ENCODE peak calls at places on chromosome X, in seven cellular contexts. One of them, this sample, is unnamed.

GRCh38 chrX:69243276-69243675 is 78.0 kb upstream of the PJA1 start:
- DNase-seq in thyroid gland: no peak
- DNase-seq in brain microvascular endothelial cell: no peak
- DNase-seq in lower lobe of right lung: no peak
- DNase-seq in CD8-positive, alpha-beta memory T cell: no peak
- DNase-seq in pancreas: no peak
- DNase-seq in right cardiac atrium: no peak
- DNase-seq in this sample: no peak

GRCh38 chrX:96387801-96388200 is 296.8 kb upstream of the DIAPH2 start:
- DNase-seq in thyroid gland: no peak
- DNase-seq in brain microvascular endothelial cell: no peak
- DNase-seq in lower lobe of right lung: no peak
- DNase-seq in CD8-positive, alpha-beta memory T cell: no peak
- DNase-seq in pancreas: no peak
- DNase-seq in right cardiac atrium: no peak
- DNase-seq in this sample: no peak

GRCh38 chrX:101385795-101386541 is at the start of gene BTK:
- DNase-seq in thyroid gland: no peak
- DNase-seq in brain microvascular endothelial cell: no peak
- DNase-seq in lower lobe of right lung: peak; percentile 51
- DNase-seq in CD8-positive, alpha-beta memory T cell: no peak
- DNase-seq in pancreas: no peak
- DNase-seq in right cardiac atrium: peak; percentile 46
- DNase-seq in this sample: no peak

GRCh38 chrX:103367502-103367901 is 8.8 kb upstream of the BEX3 start:
- DNase-seq in thyroid gland: no peak
- DNase-seq in brain microvascular endothelial cell: no peak
- DNase-seq in lower lobe of right lung: no peak
- DNase-seq in CD8-positive, alpha-beta memory T cell: no peak
- DNase-seq in pancreas: no peak
- DNase-seq in right cardiac atrium: no peak
- DNase-seq in this sample: no peak

GRCh38 chrX:11352296-11352741 is 59.1 kb downstream of the AMELX start:
- DNase-seq in thyroid gland: no peak
- DNase-seq in brain microvascular endothelial cell: no peak
- DNase-seq in lower lobe of right lung: no peak
- DNase-seq in CD8-positive, alpha-beta memory T cell: no peak
- DNase-seq in pancreas: no peak
- DNase-seq in right cardiac atrium: no peak
- DNase-seq in this sample: no peak

GRCh38 chrX:9611436-9612145 is 146.7 kb downstream of the TBL1X start:
- DNase-seq in thyroid gland: no peak
- DNase-seq in brain microvascular endothelial cell: no peak
- DNase-seq in lower lobe of right lung: no peak
- DNase-seq in CD8-positive, alpha-beta memory T cell: no peak
- DNase-seq in pancreas: no peak
- DNase-seq in right cardiac atrium: no peak
- DNase-seq in this sample: no peak

GRCh38 chrX:47854474-47854873 is 17.8 kb downstream of the ZNF81 start:
- DNase-seq in thyroid gland: peak; percentile 36
- DNase-seq in brain microvascular endothelial cell: peak; percentile 24
- DNase-seq in lower lobe of right lung: peak; percentile 29
- DNase-seq in CD8-positive, alpha-beta memory T cell: peak; percentile 16
- DNase-seq in pancreas: peak; percentile 27
- DNase-seq in right cardiac atrium: peak; percentile 45
- DNase-seq in this sample: no peak

GRCh38 chrX:20300822-20301221 is 34.1 kb upstream of the RPS6KA3 start:
- DNase-seq in thyroid gland: no peak
- DNase-seq in brain microvascular endothelial cell: no peak
- DNase-seq in lower lobe of right lung: no peak
- DNase-seq in CD8-positive, alpha-beta memory T cell: no peak
- DNase-seq in pancreas: no peak
- DNase-seq in right cardiac atrium: no peak
- DNase-seq in this sample: no peak

GRCh38 chrX:72201836-72202536 is 20.4 kb downstream of the PIN4 start:
- DNase-seq in thyroid gland: no peak
- DNase-seq in brain microvascular endothelial cell: peak; percentile 75
- DNase-seq in lower lobe of right lung: no peak
- DNase-seq in CD8-positive, alpha-beta memory T cell: no peak
- DNase-seq in pancreas: no peak
- DNase-seq in right cardiac atrium: no peak
- DNase-seq in this sample: no peak

GRCh38 chrX:74343970-74344622 is 40.1 kb downstream of the ZCCHC13 start:
- DNase-seq in thyroid gland: peak; percentile 57
- DNase-seq in brain microvascular endothelial cell: peak; percentile 96
- DNase-seq in lower lobe of right lung: no peak
- DNase-seq in CD8-positive, alpha-beta memory T cell: peak; percentile 42
- DNase-seq in pancreas: peak; percentile 65
- DNase-seq in right cardiac atrium: no peak
- DNase-seq in this sample: peak; percentile 79

GRCh38 chrX:134547047-134547679 is 87.2 kb downstream of the HPRT1 start:
- DNase-seq in thyroid gland: no peak
- DNase-seq in brain microvascular endothelial cell: no peak
- DNase-seq in lower lobe of right lung: no peak
- DNase-seq in CD8-positive, alpha-beta memory T cell: no peak
- DNase-seq in pancreas: no peak
- DNase-seq in right cardiac atrium: no peak
- DNase-seq in this sample: no peak

GRCh38 chrX:47991263-47992092 is 12.3 kb downstream of the ZNF182 start:
- DNase-seq in thyroid gland: no peak
- DNase-seq in brain microvascular endothelial cell: peak; percentile 25
- DNase-seq in lower lobe of right lung: no peak
- DNase-seq in CD8-positive, alpha-beta memory T cell: peak; percentile 3
- DNase-seq in pancreas: no peak
- DNase-seq in right cardiac atrium: no peak
- DNase-seq in this sample: no peak

GRCh38 chrX:9676311-9676710 is 89.3 kb downstream of the GPR143 start:
- DNase-seq in thyroid gland: no peak
- DNase-seq in brain microvascular endothelial cell: no peak
- DNase-seq in lower lobe of right lung: no peak
- DNase-seq in CD8-positive, alpha-beta memory T cell: no peak
- DNase-seq in pancreas: no peak
- DNase-seq in right cardiac atrium: no peak
- DNase-seq in this sample: no peak

GRCh38 chrX:13153796-13154195 is 109.4 kb upstream of the FAM9C start:
- DNase-seq in thyroid gland: no peak
- DNase-seq in brain microvascular endothelial cell: peak; percentile 18
- DNase-seq in lower lobe of right lung: no peak
- DNase-seq in CD8-positive, alpha-beta memory T cell: no peak
- DNase-seq in pancreas: no peak
- DNase-seq in right cardiac atrium: peak; percentile 30
- DNase-seq in this sample: no peak

GRCh38 chrX:7828594-7828993 is 14.4 kb upstream of the VCX start:
- DNase-seq in thyroid gland: no peak
- DNase-seq in brain microvascular endothelial cell: no peak
- DNase-seq in lower lobe of right lung: no peak
- DNase-seq in CD8-positive, alpha-beta memory T cell: no peak
- DNase-seq in pancreas: no peak
- DNase-seq in right cardiac atrium: no peak
- DNase-seq in this sample: no peak

GRCh38 chrX:13569479-13570244 is at the start of gene EGFL6:
- DNase-seq in thyroid gland: no peak
- DNase-seq in brain microvascular endothelial cell: no peak
- DNase-seq in lower lobe of right lung: no peak
- DNase-seq in CD8-positive, alpha-beta memory T cell: no peak
- DNase-seq in pancreas: no peak
- DNase-seq in right cardiac atrium: peak; percentile 24
- DNase-seq in this sample: no peak

GRCh38 chrX:12814434-12814833 is 23.2 kb downstream of the PRPS2 start:
- DNase-seq in thyroid gland: peak; percentile 33
- DNase-seq in brain microvascular endothelial cell: peak; percentile 57
- DNase-seq in lower lobe of right lung: no peak
- DNase-seq in CD8-positive, alpha-beta memory T cell: peak; percentile 18
- DNase-seq in pancreas: peak; percentile 29
- DNase-seq in right cardiac atrium: no peak
- DNase-seq in this sample: no peak

DNA sequence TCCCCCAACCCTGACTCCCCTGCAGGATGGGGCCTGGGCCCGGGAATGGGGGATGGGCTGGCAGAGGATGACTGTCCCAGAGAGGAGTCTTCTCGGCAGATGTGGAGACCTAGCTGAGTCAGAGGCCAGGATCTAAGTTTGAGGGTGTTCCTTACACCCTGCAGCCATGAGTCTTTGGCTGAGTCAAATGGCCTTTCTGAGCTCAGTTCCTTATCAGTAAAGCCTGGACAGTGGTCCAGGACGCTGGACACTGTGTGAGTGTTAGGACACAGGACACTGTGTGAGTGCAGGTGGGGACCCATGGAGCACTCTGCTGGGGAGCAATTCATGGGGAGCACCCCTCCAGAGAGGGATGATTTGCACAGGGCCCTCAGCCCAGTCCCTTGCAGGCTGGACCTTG is 5.0 kb downstream of the IL9R start:
- DNase-seq in thyroid gland: no peak
- DNase-seq in brain microvascular endothelial cell: no peak
- DNase-seq in lower lobe of right lung: no peak
- DNase-seq in CD8-positive, alpha-beta memory T cell: no peak
- DNase-seq in pancreas: no peak
- DNase-seq in right cardiac atrium: no peak
- DNase-seq in this sample: no peak
- H3K27ac ChIP-seq in thyroid gland: no peak overlapping the region
- H3K27ac ChIP-seq in brain microvascular endothelial cell: no peak overlapping the region
- H3K27ac ChIP-seq in lower lobe of right lung: no peak overlapping the region
- H3K27ac ChIP-seq in CD8-positive, alpha-beta memory T cell: no peak overlapping the region
- H3K27ac ChIP-seq in pancreas: no peak overlapping the region
- H3K27ac ChIP-seq in right cardiac atrium: no peak overlapping the region
- H3K27ac ChIP-seq in this sample: no peak overlapping the region

GRCh38 chrX:149830192-149830873 is 48.6 kb downstream of the MAGEA9 start:
- DNase-seq in thyroid gland: peak; percentile 3
- DNase-seq in brain microvascular endothelial cell: peak; percentile 28
- DNase-seq in lower lobe of right lung: no peak
- DNase-seq in CD8-positive, alpha-beta memory T cell: peak; percentile 23
- DNase-seq in pancreas: no peak
- DNase-seq in right cardiac atrium: no peak
- DNase-seq in this sample: no peak
- H3K4me3 ChIP-seq in thyroid gland: no peak overlapping the region
- H3K4me3 ChIP-seq in brain microvascular endothelial cell: peak overlapping the region; percentile 44
- H3K4me3 ChIP-seq in lower lobe of right lung: no peak overlapping the region
- H3K4me3 ChIP-seq in CD8-positive, alpha-beta memory T cell: peak overlapping the region; percentile 32
- H3K4me3 ChIP-seq in pancreas: no peak overlapping the region
- H3K4me3 ChIP-seq in right cardiac atrium: peak overlapping the region; percentile 34
- H3K4me3 ChIP-seq in this sample: peak overlapping the region; percentile 48

GRCh38 chrX:40735318-40736169 is at the start of gene MED14:
- DNase-seq in thyroid gland: peak; percentile 89
- DNase-seq in brain microvascular endothelial cell: peak; percentile 77
- DNase-seq in lower lobe of right lung: peak; percentile 89
- DNase-seq in CD8-positive, alpha-beta memory T cell: peak; percentile 97
- DNase-seq in pancreas: peak; percentile 86
- DNase-seq in right cardiac atrium: peak; percentile 93
- DNase-seq in this sample: peak; percentile 89
- H3K27ac ChIP-seq in thyroid gland: peak within 1 kb of the TSS; percentile 96
- H3K27ac ChIP-seq in brain microvascular endothelial cell: peak within 1 kb of the TSS; percentile 89
- H3K27ac ChIP-seq in lower lobe of right lung: peak within 1 kb of the TSS; percentile 96
- H3K27ac ChIP-seq in CD8-positive, alpha-beta memory T cell: peak within 1 kb of the TSS; percentile 86
- H3K27ac ChIP-seq in pancreas: peak within 1 kb of the TSS; percentile 91
- H3K27ac ChIP-seq in right cardiac atrium: peak within 1 kb of the TSS; percentile 99
- H3K27ac ChIP-seq in this sample: peak within 1 kb of the TSS; percentile 81

GRCh38 chrX:131746491-131746968 is 202.7 kb downstream of the OR13H1 start:
- DNase-seq in thyroid gland: no peak
- DNase-seq in brain microvascular endothelial cell: peak; percentile 67
- DNase-seq in lower lobe of right lung: no peak
- DNase-seq in CD8-positive, alpha-beta memory T cell: peak; percentile 83
- DNase-seq in pancreas: peak; percentile 91
- DNase-seq in right cardiac atrium: peak; percentile 43
- DNase-seq in this sample: peak; percentile 88
- H3K4me3 ChIP-seq in thyroid gland: no peak overlapping the region
- H3K4me3 ChIP-seq in brain microvascular endothelial cell: peak overlapping the region; percentile 67
- H3K4me3 ChIP-seq in lower lobe of right lung: no peak overlapping the region
- H3K4me3 ChIP-seq in CD8-positive, alpha-beta memory T cell: no peak overlapping the region
- H3K4me3 ChIP-seq in pancreas: peak overlapping the region; percentile 52
- H3K4me3 ChIP-seq in right cardiac atrium: no peak overlapping the region
- H3K4me3 ChIP-seq in this sample: peak overlapping the region; percentile 73

DNA sequence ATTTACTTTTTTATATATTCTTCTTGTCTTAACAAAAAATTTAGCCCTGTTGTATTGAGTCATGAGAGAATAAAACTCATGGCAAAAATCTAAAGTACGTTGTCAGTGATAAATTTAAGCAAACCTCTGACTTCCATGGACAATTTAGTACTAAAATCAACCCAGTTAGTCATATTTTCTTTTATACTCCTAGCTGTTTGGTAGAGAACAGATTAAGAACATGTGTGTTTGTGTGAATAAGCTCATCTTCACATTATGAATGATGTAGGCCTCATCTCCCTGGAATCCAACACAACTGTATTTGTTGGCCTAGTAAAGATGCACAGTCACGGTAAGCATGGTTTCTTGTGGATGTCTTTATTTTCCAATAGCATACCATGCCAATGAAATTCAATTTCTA is 40.8 kb upstream of the FAM47B start:
- DNase-seq in thyroid gland: no peak
- DNase-seq in brain microvascular endothelial cell: no peak
- DNase-seq in lower lobe of right lung: no peak
- DNase-seq in CD8-positive, alpha-beta memory T cell: no peak
- DNase-seq in pancreas: no peak
- DNase-seq in right cardiac atrium: no peak
- DNase-seq in this sample: no peak
- H3K27ac ChIP-seq in thyroid gland: no peak overlapping the region
- H3K27ac ChIP-seq in brain microvascular endothelial cell: no peak overlapping the region
- H3K27ac ChIP-seq in lower lobe of right lung: no peak overlapping the region
- H3K27ac ChIP-seq in CD8-positive, alpha-beta memory T cell: no peak overlapping the region
- H3K27ac ChIP-seq in pancreas: no peak overlapping the region
- H3K27ac ChIP-seq in right cardiac atrium: no peak overlapping the region
- H3K27ac ChIP-seq in this sample: no peak overlapping the region

GRCh38 chrX:154540897-154541535 is 5.6 kb downstream of the G6PD start:
- DNase-seq in thyroid gland: no peak
- DNase-seq in brain microvascular endothelial cell: no peak
- DNase-seq in lower lobe of right lung: peak; percentile 64
- DNase-seq in CD8-positive, alpha-beta memory T cell: no peak
- DNase-seq in pancreas: no peak
- DNase-seq in right cardiac atrium: peak; percentile 51
- DNase-seq in this sample: no peak
- H3K4me3 ChIP-seq in thyroid gland: no peak overlapping the region
- H3K4me3 ChIP-seq in brain microvascular endothelial cell: no peak overlapping the region
- H3K4me3 ChIP-seq in lower lobe of right lung: no peak overlapping the region
- H3K4me3 ChIP-seq in CD8-positive, alpha-beta memory T cell: no peak overlapping the region
- H3K4me3 ChIP-seq in pancreas: no peak overlapping the region
- H3K4me3 ChIP-seq in right cardiac atrium: no peak overlapping the region
- H3K4me3 ChIP-seq in this sample: no peak overlapping the region

GRCh38 chrX:107738272-107738671 is 37.3 kb downstream of the TSC22D3 start:
- DNase-seq in thyroid gland: peak; percentile 67
- DNase-seq in brain microvascular endothelial cell: no peak
- DNase-seq in lower lobe of right lung: no peak
- DNase-seq in CD8-positive, alpha-beta memory T cell: no peak
- DNase-seq in pancreas: no peak
- DNase-seq in right cardiac atrium: no peak
- DNase-seq in this sample: no peak
- H3K27ac ChIP-seq in thyroid gland: peak overlapping the region; percentile 87
- H3K27ac ChIP-seq in brain microvascular endothelial cell: no peak overlapping the region
- H3K27ac ChIP-seq in lower lobe of right lung: peak overlapping the region; percentile 24
- H3K27ac ChIP-seq in CD8-positive, alpha-beta memory T cell: no peak overlapping the region
- H3K27ac ChIP-seq in pancreas: no peak overlapping the region
- H3K27ac ChIP-seq in right cardiac atrium: peak overlapping the region; percentile 53
- H3K27ac ChIP-seq in this sample: peak overlapping the region; percentile 23